ENCODE peak calls at places on chromosomes 12 and 14, in five cellular contexts. One of them, this sample, is unnamed.

GRCh38 chr14:55449116-55449515 is 8.7 kb upstream of the TBPL2 start:
- DNase-seq in A549: no peak
- DNase-seq in HepG2: no peak
- DNase-seq in SK-N-SH: no peak
- DNase-seq in K562: no peak
- DNase-seq in this sample: no peak

GRCh38 chr14:93965287-93965821 is 11.0 kb downstream of the ASB2 start:
- DNase-seq in A549: peak
- DNase-seq in HepG2: peak
- DNase-seq in SK-N-SH: no peak
- DNase-seq in K562: no peak
- DNase-seq in this sample: no peak

GRCh38 chr12:132373967-132374820 is 44.8 kb upstream of the GALNT9 start:
- DNase-seq in A549: no peak
- DNase-seq in HepG2: no peak
- DNase-seq in SK-N-SH: no peak
- DNase-seq in K562: no peak
- DNase-seq in this sample: peak

GRCh38 chr12:100995771-100996170 is 201.2 kb downstream of the ANO4 start:
- DNase-seq in A549: no peak
- DNase-seq in HepG2: no peak
- DNase-seq in SK-N-SH: no peak
- DNase-seq in K562: no peak
- DNase-seq in this sample: no peak

GRCh38 chr12:124759841-124760508 is 103.7 kb downstream of the SCARB1 start:
- DNase-seq in A549: peak
- DNase-seq in HepG2: no peak
- DNase-seq in SK-N-SH: no peak
- DNase-seq in K562: no peak
- DNase-seq in this sample: peak

GRCh38 chr14:104563742-104564615 is 15.6 kb upstream of the C14orf180 start:
- DNase-seq in A549: peak
- DNase-seq in HepG2: peak
- DNase-seq in SK-N-SH: peak
- DNase-seq in K562: peak
- DNase-seq in this sample: peak

GRCh38 chr12:6029401-6029800 is 84.3 kb upstream of the ANO2 start:
- DNase-seq in A549: no peak
- DNase-seq in HepG2: no peak
- DNase-seq in SK-N-SH: no peak
- DNase-seq in K562: no peak
- DNase-seq in this sample: no peak

GRCh38 chr12:27554421-27555186 is 30.6 kb downstream of the PPFIBP1 start:
- DNase-seq in A549: peak
- DNase-seq in HepG2: no peak
- DNase-seq in SK-N-SH: no peak
- DNase-seq in K562: no peak
- DNase-seq in this sample: no peak

GRCh38 chr12:7122876-7123769 is 5.6 kb downstream of the RBP5 start:
- DNase-seq in A549: no peak
- DNase-seq in HepG2: no peak
- DNase-seq in SK-N-SH: no peak
- DNase-seq in K562: peak
- DNase-seq in this sample: no peak

GRCh38 chr12:93009533-93009932 is 80.4 kb upstream of the EEA1 start:
- DNase-seq in A549: no peak
- DNase-seq in HepG2: no peak
- DNase-seq in SK-N-SH: no peak
- DNase-seq in K562: no peak
- DNase-seq in this sample: no peak

GRCh38 chr14:95452176-95452889 is 64.1 kb downstream of the SYNE3 start:
- DNase-seq in A549: peak
- DNase-seq in HepG2: peak
- DNase-seq in SK-N-SH: peak
- DNase-seq in K562: peak
- DNase-seq in this sample: no peak

GRCh38 chr12:133204264-133204603 is 22.9 kb downstream of the ZNF268 start:
- DNase-seq in A549: no peak
- DNase-seq in HepG2: no peak
- DNase-seq in SK-N-SH: no peak
- DNase-seq in K562: no peak
- DNase-seq in this sample: no peak

GRCh38 chr12:63795032-63795687 is 15.5 kb downstream of the RXYLT1 start:
- DNase-seq in A549: no peak
- DNase-seq in HepG2: no peak
- DNase-seq in SK-N-SH: no peak
- DNase-seq in K562: no peak
- DNase-seq in this sample: no peak

GRCh38 chr12:80858356-80858755 is 79.4 kb downstream of the LIN7A start:
- DNase-seq in A549: no peak
- DNase-seq in HepG2: no peak
- DNase-seq in SK-N-SH: no peak
- DNase-seq in K562: no peak
- DNase-seq in this sample: no peak

GRCh38 chr12:105611340-105611739 is 280.8 kb downstream of the C12orf75 start:
- DNase-seq in A549: no peak
- DNase-seq in HepG2: no peak
- DNase-seq in SK-N-SH: no peak
- DNase-seq in K562: no peak
- DNase-seq in this sample: no peak

GRCh38 chr12:107404981-107405380 is 280.6 kb upstream of the PWP1 start:
- DNase-seq in A549: peak
- DNase-seq in HepG2: peak
- DNase-seq in SK-N-SH: peak
- DNase-seq in K562: peak
- DNase-seq in this sample: no peak

GRCh38 chr12:121578230-121579189 is 2.3 kb downstream of the KDM2B start:
- DNase-seq in A549: no peak
- DNase-seq in HepG2: no peak
- DNase-seq in SK-N-SH: peak
- DNase-seq in K562: no peak
- DNase-seq in this sample: peak

GRCh38 chr12:91931110-91931509 is 214.5 kb downstream of the BTG1 start:
- DNase-seq in A549: peak
- DNase-seq in HepG2: no peak
- DNase-seq in SK-N-SH: no peak
- DNase-seq in K562: no peak
- DNase-seq in this sample: no peak

GRCh38 chr14:90604356-90604755 is 207.5 kb downstream of the CALM1 start:
- DNase-seq in A549: no peak
- DNase-seq in HepG2: no peak
- DNase-seq in SK-N-SH: peak
- DNase-seq in K562: no peak
- DNase-seq in this sample: no peak

GRCh38 chr14:81435578-81436295 is 35.6 kb upstream of the STON2 start:
- DNase-seq in A549: peak
- DNase-seq in HepG2: peak
- DNase-seq in SK-N-SH: peak
- DNase-seq in K562: peak
- DNase-seq in this sample: peak

GRCh38 chr14:57492859-57493258 is 798 bp downstream of the CCDC198 start:
- DNase-seq in A549: peak
- DNase-seq in HepG2: peak
- DNase-seq in SK-N-SH: no peak
- DNase-seq in K562: no peak
- DNase-seq in this sample: no peak

GRCh38 chr12:107328442-107329133 is 235.2 kb upstream of the CRY1 start:
- DNase-seq in A549: peak
- DNase-seq in HepG2: no peak
- DNase-seq in SK-N-SH: no peak
- DNase-seq in K562: no peak
- DNase-seq in this sample: no peak

GRCh38 chr12:49195734-49196133 is 6.9 kb upstream of the TUBA1A start:
- DNase-seq in A549: no peak
- DNase-seq in HepG2: no peak
- DNase-seq in SK-N-SH: no peak
- DNase-seq in K562: no peak
- DNase-seq in this sample: no peak

GRCh38 chr14:38616959-38617358 is 361.1 kb upstream of the CLEC14A start:
- DNase-seq in A549: no peak
- DNase-seq in HepG2: no peak
- DNase-seq in SK-N-SH: no peak
- DNase-seq in K562: no peak
- DNase-seq in this sample: peak

DNA sequence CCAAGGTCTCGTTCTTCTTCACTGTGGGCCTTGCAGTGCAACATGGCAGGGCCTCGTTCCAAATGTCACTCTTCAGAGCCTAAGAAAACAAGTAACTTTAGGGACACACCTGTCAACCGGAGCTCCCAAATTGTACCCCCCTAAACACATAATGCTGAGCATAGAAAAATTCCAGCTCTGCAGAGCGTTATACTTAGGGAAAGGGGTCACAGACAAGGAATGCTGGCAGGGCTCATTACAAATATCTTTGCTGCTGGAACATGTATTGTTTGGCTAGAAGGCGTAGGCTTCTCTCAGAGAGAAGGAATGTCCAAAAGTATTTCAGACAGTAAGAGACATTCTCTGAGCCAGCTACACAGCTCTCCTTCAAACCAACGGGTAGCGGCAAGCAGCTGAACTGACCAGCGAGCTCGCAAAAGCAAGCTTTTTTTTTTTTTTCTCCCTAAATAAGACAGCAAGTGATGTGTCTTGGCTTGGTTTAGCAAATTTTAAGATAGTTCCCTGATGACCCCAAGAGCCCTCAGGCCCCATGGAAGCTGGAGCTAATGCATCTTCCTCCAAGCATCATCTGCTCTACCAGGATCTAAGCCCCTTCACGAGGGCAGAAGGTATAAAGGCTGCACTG is 24.5 kb downstream of the SSH1 start:
- DNase-seq in A549: peak
- DNase-seq in HepG2: no peak
- DNase-seq in SK-N-SH: no peak
- DNase-seq in K562: no peak
- DNase-seq in this sample: no peak
- TF ChIP-seq EP300 in A549: no peak
- TF ChIP-seq EP300 in HepG2: no peak
- TF ChIP-seq EP300 in SK-N-SH: no peak
- TF ChIP-seq EP300 in K562: no peak
- TF ChIP-seq EP300 in this sample: no peak

GRCh38 chr12:57079821-57080220 is 1.2 kb upstream of the NEMP1 start:
- DNase-seq in A549: no peak
- DNase-seq in HepG2: no peak
- DNase-seq in SK-N-SH: no peak
- DNase-seq in K562: no peak
- DNase-seq in this sample: no peak

GRCh38 chr12:57080855-57081254 is 2.3 kb upstream of the NEMP1 start:
- DNase-seq in A549: no peak
- DNase-seq in HepG2: no peak
- DNase-seq in SK-N-SH: no peak
- DNase-seq in K562: no peak
- DNase-seq in this sample: no peak

GRCh38 chr12:57078519-57079404 is at the start of gene NEMP1:
- DNase-seq in A549: peak
- DNase-seq in HepG2: peak
- DNase-seq in SK-N-SH: peak
- DNase-seq in K562: peak
- DNase-seq in this sample: peak
- TF ChIP-seq EP300 in A549: no peak
- TF ChIP-seq EP300 in HepG2: peak
- TF ChIP-seq EP300 in SK-N-SH: no peak
- TF ChIP-seq EP300 in K562: no peak
- TF ChIP-seq EP300 in this sample: no peak

GRCh38 chr14:66074546-66074945 is 411.6 kb upstream of the CCDC196 start:
- DNase-seq in A549: no peak
- DNase-seq in HepG2: no peak
- DNase-seq in SK-N-SH: no peak
- DNase-seq in K562: no peak
- DNase-seq in this sample: no peak
- TF ChIP-seq EP300 in A549: no peak
- TF ChIP-seq EP300 in HepG2: no peak
- TF ChIP-seq EP300 in SK-N-SH: no peak
- TF ChIP-seq EP300 in K562: no peak
- TF ChIP-seq EP300 in this sample: no peak

DNA sequence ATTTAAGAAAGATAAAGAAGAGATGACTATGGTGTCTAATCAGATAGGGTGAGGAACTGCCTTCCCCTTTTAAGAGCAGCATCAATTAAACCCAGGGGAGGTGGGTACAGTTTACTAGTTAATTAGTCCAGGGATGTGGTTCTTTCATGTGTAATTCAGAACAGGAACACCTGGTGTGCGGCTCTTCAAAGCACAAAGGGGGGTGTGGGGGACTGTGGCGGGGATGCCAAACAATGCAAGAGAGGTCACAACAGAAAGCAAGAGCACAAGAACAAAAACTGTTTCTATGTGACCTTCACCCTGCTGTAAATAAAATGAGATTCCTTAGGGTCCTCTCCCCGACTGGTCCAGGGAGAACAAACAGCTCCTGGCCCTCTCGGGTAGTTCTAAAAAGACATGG is 183.9 kb upstream of the SOX5 start:
- DNase-seq in A549: no peak
- DNase-seq in HepG2: peak
- DNase-seq in SK-N-SH: no peak
- DNase-seq in K562: no peak
- DNase-seq in this sample: no peak
- TF ChIP-seq EP300 in A549: no peak
- TF ChIP-seq EP300 in HepG2: no peak
- TF ChIP-seq EP300 in SK-N-SH: no peak
- TF ChIP-seq EP300 in K562: no peak
- TF ChIP-seq EP300 in this sample: no peak